ENCODE peak calls at places on chromosomes 7 and 10, in eight cellular contexts. One of them, this sample, is unnamed.

GRCh38 chr10:115827180-115827579 is 445.8 kb downstream of the GFRA1 start:
- DNase-seq in HFFc6: peak
- DNase-seq in RWPE1: no peak
- DNase-seq in right cardiac atrium: no peak
- DNase-seq in GM19239: no peak
- DNase-seq in mucosa of descending colon: no peak
- DNase-seq in stimulated activated naive CD8-positive, alpha-beta T cell treated with anti-CD3 and anti-CD28 coated beads, Interleukin-15, amount 100 ng/mL, for 72 hours: no peak
- DNase-seq in EH: peak
- DNase-seq in this sample: no peak

GRCh38 chr7:132837529-132837928 is 244.4 kb downstream of the CHCHD3 start:
- DNase-seq in right cardiac atrium: no peak
- DNase-seq in RWPE1: no peak
- DNase-seq in HFFc6: no peak
- DNase-seq in mucosa of descending colon: no peak
- DNase-seq in EH: peak
- DNase-seq in GM19239: no peak
- DNase-seq in stimulated activated naive CD8-positive, alpha-beta T cell treated with anti-CD3 and anti-CD28 coated beads, Interleukin-15, amount 100 ng/mL, for 72 hours: no peak
- DNase-seq in this sample: no peak

GRCh38 chr10:2037966-2038493 is 300.7 kb upstream of the ADARB2 start:
- DNase-seq in EH: no peak
- DNase-seq in right cardiac atrium: no peak
- DNase-seq in GM19239: no peak
- DNase-seq in HFFc6: no peak
- DNase-seq in stimulated activated naive CD8-positive, alpha-beta T cell treated with anti-CD3 and anti-CD28 coated beads, Interleukin-15, amount 100 ng/mL, for 72 hours: no peak
- DNase-seq in RWPE1: no peak
- DNase-seq in mucosa of descending colon: no peak
- DNase-seq in this sample: no peak

GRCh38 chr10:72140174-72140573 is 51.8 kb upstream of the SPOCK2 start:
- DNase-seq in EH: no peak
- DNase-seq in stimulated activated naive CD8-positive, alpha-beta T cell treated with anti-CD3 and anti-CD28 coated beads, Interleukin-15, amount 100 ng/mL, for 72 hours: no peak
- DNase-seq in GM19239: no peak
- DNase-seq in HFFc6: no peak
- DNase-seq in mucosa of descending colon: no peak
- DNase-seq in right cardiac atrium: no peak
- DNase-seq in RWPE1: no peak
- DNase-seq in this sample: no peak

GRCh38 chr7:70694357-70694908 is 437.5 kb upstream of the GALNT17 start:
- DNase-seq in RWPE1: peak
- DNase-seq in EH: peak
- DNase-seq in stimulated activated naive CD8-positive, alpha-beta T cell treated with anti-CD3 and anti-CD28 coated beads, Interleukin-15, amount 100 ng/mL, for 72 hours: no peak
- DNase-seq in HFFc6: no peak
- DNase-seq in GM19239: peak
- DNase-seq in mucosa of descending colon: peak
- DNase-seq in right cardiac atrium: peak
- DNase-seq in this sample: no peak

GRCh38 chr10:87921934-87922688 is 58.7 kb downstream of the PTEN start:
- DNase-seq in right cardiac atrium: no peak
- DNase-seq in HFFc6: no peak
- DNase-seq in stimulated activated naive CD8-positive, alpha-beta T cell treated with anti-CD3 and anti-CD28 coated beads, Interleukin-15, amount 100 ng/mL, for 72 hours: no peak
- DNase-seq in GM19239: no peak
- DNase-seq in EH: peak
- DNase-seq in mucosa of descending colon: no peak
- DNase-seq in RWPE1: no peak
- DNase-seq in this sample: no peak

GRCh38 chr7:80047856-80048459 is 86.7 kb upstream of the GNAI1 start:
- DNase-seq in RWPE1: peak
- DNase-seq in EH: peak
- DNase-seq in stimulated activated naive CD8-positive, alpha-beta T cell treated with anti-CD3 and anti-CD28 coated beads, Interleukin-15, amount 100 ng/mL, for 72 hours: no peak
- DNase-seq in HFFc6: peak
- DNase-seq in GM19239: no peak
- DNase-seq in right cardiac atrium: no peak
- DNase-seq in mucosa of descending colon: no peak
- DNase-seq in this sample: no peak

GRCh38 chr10:112446855-112447691 is at the start of the genes VTI1A and ZDHHC6:
- DNase-seq in EH: peak
- DNase-seq in HFFc6: peak
- DNase-seq in stimulated activated naive CD8-positive, alpha-beta T cell treated with anti-CD3 and anti-CD28 coated beads, Interleukin-15, amount 100 ng/mL, for 72 hours: peak
- DNase-seq in GM19239: peak
- DNase-seq in RWPE1: peak
- DNase-seq in mucosa of descending colon: peak
- DNase-seq in right cardiac atrium: peak
- DNase-seq in this sample: peak

GRCh38 chr10:88990528-88991160 is at the start of gene FAS:
- DNase-seq in EH: peak
- DNase-seq in HFFc6: peak
- DNase-seq in GM19239: no peak
- DNase-seq in mucosa of descending colon: peak
- DNase-seq in RWPE1: peak
- DNase-seq in stimulated activated naive CD8-positive, alpha-beta T cell treated with anti-CD3 and anti-CD28 coated beads, Interleukin-15, amount 100 ng/mL, for 72 hours: peak
- DNase-seq in right cardiac atrium: peak
- DNase-seq in this sample: peak

GRCh38 chr7:20340839-20341238 is 10.1 kb downstream of the ITGB8 start:
- DNase-seq in GM19239: no peak
- DNase-seq in stimulated activated naive CD8-positive, alpha-beta T cell treated with anti-CD3 and anti-CD28 coated beads, Interleukin-15, amount 100 ng/mL, for 72 hours: no peak
- DNase-seq in EH: no peak
- DNase-seq in mucosa of descending colon: peak
- DNase-seq in HFFc6: no peak
- DNase-seq in right cardiac atrium: no peak
- DNase-seq in RWPE1: peak
- DNase-seq in this sample: peak

GRCh38 chr7:151689196-151689971 is 169.7 kb upstream of the RHEB start:
- DNase-seq in right cardiac atrium: peak
- DNase-seq in EH: no peak
- DNase-seq in stimulated activated naive CD8-positive, alpha-beta T cell treated with anti-CD3 and anti-CD28 coated beads, Interleukin-15, amount 100 ng/mL, for 72 hours: no peak
- DNase-seq in GM19239: no peak
- DNase-seq in HFFc6: no peak
- DNase-seq in RWPE1: no peak
- DNase-seq in mucosa of descending colon: no peak
- DNase-seq in this sample: no peak

GRCh38 chr10:115935731-115936130 is 337.3 kb downstream of the GFRA1 start:
- DNase-seq in mucosa of descending colon: no peak
- DNase-seq in EH: no peak
- DNase-seq in RWPE1: no peak
- DNase-seq in HFFc6: no peak
- DNase-seq in stimulated activated naive CD8-positive, alpha-beta T cell treated with anti-CD3 and anti-CD28 coated beads, Interleukin-15, amount 100 ng/mL, for 72 hours: no peak
- DNase-seq in right cardiac atrium: no peak
- DNase-seq in GM19239: no peak
- DNase-seq in this sample: no peak